ENCODE peak calls at places on chromosomes 16 and 17, in four cellular contexts. Z is left lung; P is activated CD4-positive, CD25-positive, alpha-beta regulatory T cell; E is CD4-positive, CD25-positive, alpha-beta regulatory T cell. Q is an unnamed sample.

GRCh38 chr17:57670769-57671545 is 74.1 kb downstream of the CCDC182 start:
- DNase-seq in P (no peak), Z (no peak), E (no peak), Q (no peak)

GRCh38 chr17:29401237-29401636 is 11.1 kb downstream of the TAOK1 start:
- DNase-seq in P (no peak), E (no peak), Z (no peak), Q (no peak)

GRCh38 chr16:69781118-69781517 is 19.0 kb downstream of the WWP2 start:
- DNase-seq in P (no peak), E (no peak), Z (no peak), Q (no peak)

GRCh38 chr16:74813109-74813641 is 38.6 kb upstream of the FA2H start:
- DNase-seq in E (peak), Z (peak), P (peak), Q (peak)

GRCh38 chr17:47829870-47830269 is 1.5 kb downstream of the MRPL10 start:
- DNase-seq in P (no peak), E (no peak), Z (no peak), Q (no peak)

GRCh38 chr16:70715113-70715711 is 29.4 kb upstream of the MTSS2 start:
- DNase-seq in E (no peak), Z (peak), P (no peak), Q (peak)

GRCh38 chr17:44850612-44851011 is 2.9 kb downstream of the HIGD1B start:
- DNase-seq in Z (no peak), P (no peak), E (no peak), Q (no peak)

GRCh38 chr17:50452627-50453300 is 15.9 kb downstream of the CHAD start:
- DNase-seq in P (no peak), E (no peak), Z (peak), Q (no peak)

GRCh38 chr17:1270210-1271019 is at the start of gene BHLHA9:
- DNase-seq in Z (no peak), E (no peak), P (no peak), Q (no peak)

GRCh38 chr17:14525551-14526455 is 224.9 kb downstream of the HS3ST3B1 start:
- DNase-seq in E (no peak), Z (no peak), P (no peak), Q (no peak)

GRCh38 chr17:9905902-9906301 is 831 bp upstream of the RCVRN start:
- DNase-seq in Z (no peak), E (no peak), P (no peak), Q (no peak)

GRCh38 chr17:82963104-82963950 is 116.1 kb upstream of the METRNL start:
- DNase-seq in P (no peak), Z (peak), E (no peak), Q (no peak)

GRCh38 chr17:42387221-42387657 is 1.0 kb downstream of the STAT3 start:
- DNase-seq in Z (no peak), E (no peak), P (no peak), Q (no peak)

GRCh38 chr16:86067516-86067915 is 168.6 kb downstream of the IRF8 start:
- DNase-seq in E (no peak), Z (no peak), P (no peak), Q (no peak)

GRCh38 chr17:62708587-62708986 is 81.1 kb downstream of the MRC2 start:
- DNase-seq in P (no peak), Z (no peak), E (no peak), Q (no peak)

GRCh38 chr16:17921357-17921978 is 415.1 kb downstream of the NPIPA8 start:
- DNase-seq in Z (peak), P (no peak), E (peak), Q (no peak)

GRCh38 chr17:7842950-7843535 is 9.0 kb downstream of the KDM6B start:
- DNase-seq in E (peak), P (no peak), Z (peak), Q (no peak)

GRCh38 chr17:6608321-6608720 is 32.2 kb downstream of the KIAA0753 start:
- DNase-seq in Z (no peak), E (no peak), P (no peak), Q (no peak)

GRCh38 chr17:3012926-3013581 is 50.4 kb downstream of the OR1D5 start:
- DNase-seq in E (peak), P (no peak), Z (peak), Q (no peak)

GRCh38 chr16:10683160-10683559 is 11.6 kb downstream of the TEKT5 start:
- DNase-seq in P (no peak), Z (no peak), E (no peak), Q (no peak)

GRCh38 chr16:85564277-85565051 is 48.7 kb upstream of the GSE1 start:
- DNase-seq in E (no peak), P (no peak), Z (peak), Q (no peak)

GRCh38 chr17:65278050-65278819 is 141.1 kb downstream of the RGS9 start:
- DNase-seq in Z (no peak), E (no peak), P (no peak), Q (no peak)

GRCh38 chr16:67928561-67929364 is 2.9 kb downstream of the CTRL start:
- DNase-seq in E (peak), P (peak), Z (peak), Q (peak)

GRCh38 chr16:83945587-83945986 is 7.5 kb upstream of the OSGIN1 start:
- DNase-seq in Z (no peak), P (no peak), E (no peak), Q (no peak)